ENCODE peak calls at places on chromosomes 16 and 17, in ten cellular contexts. H is lower lobe of right lung, X is heart left ventricle, G is BE2C, U is esophagus squamous epithelium, M is GM23248, N is ovary, K is left lung, F is mammary epithelial cell, Z is DND-41. S is an unnamed sample.

GRCh38 chr17:44398692-44399691 is 9.5 kb upstream of the ITGA2B start:
- DNase-seq in H (no peak), X (no peak), G (no peak), U (no peak), M (no peak), N (no peak), K (no peak), F (no peak), Z (no peak), S (no peak)

GRCh38 chr17:2745317-2746037 is 4.0 kb downstream of the CCDC92B start:
- DNase-seq in H (no peak), X (no peak), G (no peak), U (no peak), M (no peak), N (no peak), K (no peak), F (no peak), Z (no peak), S (no peak)

GRCh38 chr17:43671075-43671692 is 9.5 kb upstream of the MEOX1 start:
- DNase-seq in H (no peak), X (peak; percentile 44), G (no peak), U (no peak), M (peak; percentile 71), N (no peak), K (no peak), F (no peak), Z (no peak), S (peak; percentile 79)

GRCh38 chr16:82761858-82762257 is 135.1 kb downstream of the CDH13 start:
- DNase-seq in H (no peak), X (no peak), G (no peak), U (no peak), M (peak; percentile 32), N (no peak), K (no peak), F (peak; percentile 23), Z (no peak), S (no peak)

GRCh38 chr17:28524476-28525415 is 18.6 kb downstream of the FOXN1 start:
- DNase-seq in H (peak; percentile 84), X (no peak), G (no peak), U (no peak), M (peak; percentile 78), N (no peak), K (peak; percentile 80), F (peak; percentile 70), Z (no peak), S (peak; percentile 92)

GRCh38 chr16:1760911-1761310 is 10.4 kb downstream of the NME3 start:
- DNase-seq in H (no peak), X (no peak), G (no peak), U (no peak), M (no peak), N (no peak), K (no peak), F (no peak), Z (no peak), S (no peak)

GRCh38 chr17:18176152-18176551 is 7.5 kb upstream of the ALKBH5 start:
- DNase-seq in H (peak; percentile 61), X (peak; percentile 46), G (no peak), U (no peak), M (no peak), N (no peak), K (no peak), F (no peak), Z (no peak), S (no peak)

GRCh38 chr17:82399601-82400101 is 18.5 kb upstream of the HEXD start:
- DNase-seq in H (no peak), X (peak; percentile 36), G (peak; percentile 63), U (no peak), M (no peak), N (no peak), K (peak; percentile 64), F (no peak), Z (no peak), S (no peak)

GRCh38 chr17:41666336-41666680 is 22.4 kb upstream of the EIF1 start:
- DNase-seq in H (no peak), X (peak; percentile 40), G (peak; percentile 63), U (no peak), M (peak; percentile 47), N (peak; percentile 63), K (no peak), F (peak; percentile 59), Z (peak; percentile 67), S (peak; percentile 59)

GRCh38 chr17:33964344-33964979 is 290.6 kb upstream of the CCL2 start:
- DNase-seq in H (no peak), X (no peak), G (no peak), U (no peak), M (no peak), N (no peak), K (no peak), F (no peak), Z (peak; percentile 8), S (peak; percentile 16)

GRCh38 chr17:21297026-21297520 is 12.6 kb downstream of the MAP2K3 start:
- DNase-seq in H (no peak), X (no peak), G (no peak), U (no peak), M (peak; percentile 69), N (no peak), K (peak; percentile 76), F (no peak), Z (no peak), S (no peak)

GRCh38 chr17:77182773-77183172 is 42.0 kb downstream of the SEC14L1 start:
- DNase-seq in H (no peak), X (no peak), G (no peak), U (no peak), M (no peak), N (no peak), K (no peak), F (no peak), Z (no peak), S (no peak)
- H3K4me1 ChIP-seq in H (peaks cover 70% of the 10 kb centered on the region), X (peaks cover 75% of the 10 kb centered on the region), G (peaks cover 25% of the 10 kb centered on the region), U (no peaks in the 10 kb centered on the region), M (peaks cover 38% of the 10 kb centered on the region), N (peaks cover 13% of the 10 kb centered on the region), K (peaks cover 77% of the 10 kb centered on the region), F (peaks cover 36% of the 10 kb centered on the region), Z (peaks cover 16% of the 10 kb centered on the region), S (peaks cover 19% of the 10 kb centered on the region)

DNA sequence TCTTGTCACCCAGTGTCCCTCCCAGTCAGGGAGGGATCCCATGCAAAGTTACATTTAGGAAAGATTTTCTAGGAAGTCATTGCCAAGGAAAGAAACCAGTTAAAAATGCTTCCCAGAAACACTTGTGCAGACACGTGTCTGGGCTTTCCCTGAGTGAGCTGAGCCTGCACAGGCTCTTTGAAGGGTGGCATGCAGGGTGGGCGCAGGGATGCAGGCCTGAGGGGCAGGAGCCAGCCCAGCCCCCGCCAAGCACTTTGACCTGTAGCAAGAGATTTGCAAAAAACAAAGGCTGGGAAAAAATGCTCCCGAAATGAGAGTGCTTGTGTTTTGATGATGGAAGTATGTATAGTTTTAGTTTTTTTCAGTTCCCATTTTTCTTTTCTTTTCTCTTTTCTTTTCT is 52.4 kb downstream of the B9D1 start:
- DNase-seq in H (peak; percentile 10), X (no peak), G (no peak), U (no peak), M (no peak), N (no peak), K (no peak), F (no peak), Z (no peak), S (no peak)
- H3K27me3 ChIP-seq in H (no peaks in the 10 kb centered on the region), X (peaks cover 33% of the 10 kb centered on the region), G (no peaks in the 10 kb centered on the region), U (no peaks in the 10 kb centered on the region), M (no peaks in the 10 kb centered on the region), N (no peaks in the 10 kb centered on the region), K (peaks cover 55% of the 10 kb centered on the region), F (no peaks in the 10 kb centered on the region), Z (peaks cover 50% of the 10 kb centered on the region), S (no peaks in the 10 kb centered on the region)

GRCh38 chr16:54585094-54585493 is 298.5 kb upstream of the IRX3 start:
- DNase-seq in H (no peak), X (no peak), G (no peak), U (no peak), M (no peak), N (no peak), K (no peak), F (no peak), Z (no peak), S (no peak)

GRCh38 chr16:54588026-54588425 is 301.4 kb upstream of the IRX3 start:
- DNase-seq in H (no peak), X (no peak), G (no peak), U (no peak), M (no peak), N (no peak), K (no peak), F (no peak), Z (no peak), S (no peak)

GRCh38 chr16:54585966-54586365 is 299.4 kb upstream of the IRX3 start:
- DNase-seq in H (no peak), X (no peak), G (no peak), U (no peak), M (no peak), N (no peak), K (no peak), F (no peak), Z (no peak), S (no peak)

GRCh38 chr16:54586474-54587175 is 300.0 kb upstream of the IRX3 start:
- DNase-seq in H (no peak), X (peak; percentile 31), G (no peak), U (no peak), M (no peak), N (no peak), K (no peak), F (no peak), Z (no peak), S (no peak)

GRCh38 chr16:54587176-54587515 is 300.6 kb upstream of the IRX3 start:
- DNase-seq in H (no peak), X (no peak), G (no peak), U (no peak), M (no peak), N (no peak), K (no peak), F (no peak), Z (no peak), S (no peak)
- H3K36me3 ChIP-seq in H (no peaks in the 10 kb centered on the region), X (no peaks in the 10 kb centered on the region), G (no peaks in the 10 kb centered on the region), U (no peaks in the 10 kb centered on the region), M (no peaks in the 10 kb centered on the region), N (no peaks in the 10 kb centered on the region), K (no peaks in the 10 kb centered on the region), F (no peaks in the 10 kb centered on the region), Z (no peaks in the 10 kb centered on the region), S (no peaks in the 10 kb centered on the region)

GRCh38 chr16:87840462-87840978 is 28.8 kb downstream of the SLC7A5 start:
- DNase-seq in H (no peak), X (no peak), G (no peak), U (no peak), M (no peak), N (peak; percentile 28), K (no peak), F (no peak), Z (no peak), S (no peak)

GRCh38 chr16:87843678-87844373 is 25.5 kb downstream of the SLC7A5 start:
- DNase-seq in H (no peak), X (no peak), G (no peak), U (no peak), M (no peak), N (no peak), K (no peak), F (no peak), Z (no peak), S (no peak)

GRCh38 chr16:87841608-87842208 is 27.6 kb downstream of the SLC7A5 start:
- DNase-seq in H (no peak), X (no peak), G (no peak), U (no peak), M (no peak), N (no peak), K (no peak), F (no peak), Z (no peak), S (no peak)

GRCh38 chr16:87844374-87844733 is 25.0 kb downstream of the SLC7A5 start:
- DNase-seq in H (no peak), X (peak; percentile 72), G (peak; percentile 80), U (no peak), M (no peak), N (peak; percentile 62), K (no peak), F (no peak), Z (no peak), S (no peak)

GRCh38 chr16:87842209-87842869 is 27.0 kb downstream of the SLC7A5 start:
- DNase-seq in H (no peak), X (no peak), G (no peak), U (no peak), M (no peak), N (peak; percentile 28), K (no peak), F (no peak), Z (peak; percentile 59), S (no peak)
- H3K4me1 ChIP-seq in H (no peaks in the 10 kb centered on the region), X (peaks cover 6% of the 10 kb centered on the region), G (peaks cover 16% of the 10 kb centered on the region), U (peaks cover 13% of the 10 kb centered on the region), M (no peaks in the 10 kb centered on the region), N (no peaks in the 10 kb centered on the region), K (no peaks in the 10 kb centered on the region), F (peaks cover 16% of the 10 kb centered on the region), Z (no peaks in the 10 kb centered on the region), S (peaks cover 14% of the 10 kb centered on the region)